ENCODE peak calls at places on chromosomes 2 and 18, in six cellular contexts. W, B, M, L, D and Z are unnamed samples.

GRCh38 chr18:8946046-8946838 is 156.3 kb upstream of the NDUFV2 start:
- DNase-seq in W (no peak), B (peak), M (no peak), L (no peak), D (peak), Z (no peak)

GRCh38 chr18:28729321-28729720 is 552.4 kb upstream of the CDH2 start:
- DNase-seq in W (no peak), B (no peak), M (no peak), L (no peak), D (no peak), Z (no peak)

GRCh38 chr18:56289381-56289780 is 349.0 kb downstream of the TXNL1 start:
- DNase-seq in W (no peak), B (no peak), M (no peak), L (no peak), D (no peak), Z (no peak)

GRCh38 chr2:73156539-73157124 is 43.9 kb upstream of the RAB11FIP5 start:
- DNase-seq in W (peak), B (peak), M (no peak), L (peak), D (no peak), Z (peak)

GRCh38 chr18:60069145-60069544 is 169.3 kb downstream of the PMAIP1 start:
- DNase-seq in W (no peak), B (no peak), M (no peak), L (no peak), D (no peak), Z (no peak)

GRCh38 chr2:9800639-9800974 is 42.7 kb upstream of the TAF1B start:
- DNase-seq in W (no peak), B (peak), M (no peak), L (no peak), D (no peak), Z (no peak)

GRCh38 chr2:3674446-3674845 is 16.4 kb downstream of the ALLC start:
- DNase-seq in W (no peak), B (no peak), M (no peak), L (no peak), D (no peak), Z (no peak)

GRCh38 chr2:190318931-190319556 is 582 bp downstream of the HIBCH start:
- DNase-seq in W (no peak), B (no peak), M (no peak), L (peak), D (no peak), Z (no peak)

GRCh38 chr18:67358947-67359346 is 157.6 kb downstream of the DSEL start:
- DNase-seq in W (no peak), B (no peak), M (no peak), L (no peak), D (no peak), Z (no peak)

GRCh38 chr2:100178085-100178788 is 35.8 kb upstream of the AFF3 start:
- DNase-seq in W (peak), B (peak), M (no peak), L (peak), D (no peak), Z (peak)

GRCh38 chr2:73981081-73981968 is 3.4 kb upstream of the TET3 start:
- DNase-seq in W (peak), B (peak), M (no peak), L (peak), D (no peak), Z (peak)

GRCh38 chr2:238420878-238421694 is 5.6 kb upstream of the ASB1 start:
- DNase-seq in W (no peak), B (no peak), M (no peak), L (no peak), D (no peak), Z (peak)

GRCh38 chr18:48939368-48940097 is 11.2 kb downstream of the SMAD7 start:
- DNase-seq in W (no peak), B (no peak), M (no peak), L (peak), D (no peak), Z (no peak)
- H3K4me3 ChIP-seq in W (no peak), B (peak), M (peak), L (no peak), D (peak), Z (no peak)

GRCh38 chr2:221463235-221463896 is 108.7 kb downstream of the EPHA4 start:
- DNase-seq in W (no peak), B (no peak), M (no peak), L (no peak), D (no peak), Z (no peak)
- H3K4me3 ChIP-seq in W (no peak), B (no peak), M (no peak), L (no peak), D (no peak), Z (no peak)

GRCh38 chr18:33440384-33441043 is at the start of gene CCDC178:
- DNase-seq in W (no peak), B (peak), M (no peak), L (peak), D (no peak), Z (peak)
- H3K4me3 ChIP-seq in W (peak), B (peak), M (peak), L (peak), D (peak), Z (peak)

DNA sequence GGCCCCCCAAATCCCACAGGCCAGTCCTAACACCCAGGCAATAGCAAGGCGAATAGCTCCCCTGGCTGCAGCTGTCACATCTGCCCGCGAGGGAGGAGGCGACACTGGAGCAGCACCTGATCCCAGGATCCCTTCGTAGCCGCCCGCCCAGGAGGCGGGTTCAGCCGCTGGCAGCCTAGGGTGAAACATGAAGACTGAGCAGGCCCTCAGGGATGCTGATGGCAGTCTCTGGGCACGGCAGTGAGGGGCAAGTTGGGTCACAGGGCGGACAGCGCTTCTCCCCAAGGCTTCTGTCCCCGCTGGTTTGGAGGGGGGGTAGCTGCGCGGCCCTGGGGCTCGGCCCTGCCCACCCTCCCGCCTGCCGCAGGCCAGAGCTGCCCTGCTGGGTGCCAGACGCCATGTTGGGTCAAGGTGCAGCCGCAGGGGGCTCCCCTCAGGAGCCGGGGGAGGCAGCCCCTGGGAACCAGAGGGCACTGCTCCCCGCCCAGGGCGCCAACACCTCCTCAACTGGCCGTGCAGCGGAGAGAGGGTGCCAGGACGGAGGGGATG is 1.9 kb downstream of the DNMT3A start:
- DNase-seq in W (peak), B (no peak), M (no peak), L (peak), D (no peak), Z (peak)
- H3K4me3 ChIP-seq in W (peak), B (peak), M (peak), L (peak), D (peak), Z (peak)

GRCh38 chr2:96837575-96837974 is 6.2 kb downstream of the ANKRD23 start:
- DNase-seq in W (no peak), B (no peak), M (no peak), L (no peak), D (no peak), Z (no peak)

GRCh38 chr2:96839288-96839874 is 4.4 kb downstream of the ANKRD23 start:
- DNase-seq in W (no peak), B (no peak), M (no peak), L (peak), D (no peak), Z (no peak)

GRCh38 chr2:96835830-96836229 is 8.0 kb downstream of the ANKRD23 start:
- DNase-seq in W (no peak), B (no peak), M (no peak), L (no peak), D (no peak), Z (no peak)

GRCh38 chr2:96839875-96840850 is 3.7 kb downstream of the ANKRD23 start:
- DNase-seq in W (no peak), B (no peak), M (no peak), L (no peak), D (no peak), Z (no peak)

DNA sequence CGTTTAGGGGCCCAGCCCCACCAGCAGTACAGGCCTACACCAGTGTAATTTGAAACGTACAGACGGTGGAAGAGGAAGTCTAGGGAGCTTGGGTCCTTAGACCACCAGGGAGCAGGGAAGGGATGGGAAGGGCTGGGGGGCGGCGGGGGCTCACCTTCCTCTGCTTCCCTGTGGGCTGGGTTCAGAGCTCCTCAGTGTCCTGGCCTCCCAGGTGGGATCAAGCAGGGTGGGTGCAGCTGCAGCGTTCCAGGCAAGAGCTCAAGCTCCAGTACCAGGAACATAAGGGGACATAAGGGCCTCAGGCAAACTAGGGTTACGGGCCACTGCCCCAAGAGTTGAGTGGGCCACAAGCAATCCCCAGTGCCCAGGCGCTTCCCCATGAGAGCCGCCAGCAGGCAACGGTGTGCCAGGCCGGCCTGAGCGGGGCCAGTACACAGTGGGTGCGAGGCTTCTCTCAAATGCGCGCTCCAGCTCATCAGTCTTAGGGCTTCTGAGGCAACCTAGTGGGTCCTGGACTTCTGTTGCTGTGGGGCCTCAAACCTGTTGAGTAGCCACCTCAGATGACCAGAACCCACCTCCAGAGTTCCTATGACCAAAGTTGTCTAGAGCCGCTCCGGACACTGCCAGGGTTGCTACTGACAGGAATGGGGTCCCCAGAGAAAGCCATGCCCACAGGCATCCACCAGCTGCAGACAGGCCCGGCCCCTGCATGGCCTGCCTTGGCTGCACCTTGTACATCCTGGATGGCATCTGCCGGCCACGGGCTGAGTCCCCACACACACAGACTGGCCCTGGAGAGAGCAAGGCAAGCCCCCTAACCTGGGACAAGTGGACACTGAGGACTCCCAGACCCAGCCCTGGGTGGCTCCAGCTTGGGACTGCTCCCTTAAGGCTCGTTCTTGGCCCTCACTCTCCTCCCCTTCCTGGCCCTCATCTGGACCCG is 5.2 kb downstream of the ANKRD23 start:
- DNase-seq in W (no peak), B (no peak), M (no peak), L (no peak), D (no peak), Z (no peak)
- H3K4me3 ChIP-seq in W (no peak), B (no peak), M (no peak), L (no peak), D (no peak), Z (no peak)

GRCh38 chr2:143551946-143552655 is 422.9 kb downstream of the ARHGAP15 start:
- DNase-seq in W (no peak), B (no peak), M (no peak), L (no peak), D (no peak), Z (no peak)
- H3K4me3 ChIP-seq in W (no peak), B (no peak), M (no peak), L (no peak), D (no peak), Z (no peak)

GRCh38 chr2:105397025-105397722 is 1.7 kb downstream of the FHL2 start:
- DNase-seq in W (no peak), B (no peak), M (no peak), L (no peak), D (no peak), Z (no peak)

GRCh38 chr2:105396254-105397024 is 2.4 kb downstream of the FHL2 start:
- DNase-seq in W (peak), B (peak), M (no peak), L (no peak), D (peak), Z (peak)

GRCh38 chr2:105393373-105394055 is 5.3 kb downstream of the FHL2 start:
- DNase-seq in W (no peak), B (peak), M (no peak), L (no peak), D (no peak), Z (no peak)

GRCh38 chr2:105395691-105396090 is 3.2 kb downstream of the FHL2 start:
- DNase-seq in W (no peak), B (no peak), M (no peak), L (no peak), D (no peak), Z (no peak)

GRCh38 chr2:105394951-105395611 is 3.8 kb downstream of the FHL2 start:
- DNase-seq in W (peak), B (peak), M (no peak), L (no peak), D (no peak), Z (no peak)
- H3K4me3 ChIP-seq in W (peak), B (peak), M (no peak), L (no peak), D (peak), Z (no peak)

DNA sequence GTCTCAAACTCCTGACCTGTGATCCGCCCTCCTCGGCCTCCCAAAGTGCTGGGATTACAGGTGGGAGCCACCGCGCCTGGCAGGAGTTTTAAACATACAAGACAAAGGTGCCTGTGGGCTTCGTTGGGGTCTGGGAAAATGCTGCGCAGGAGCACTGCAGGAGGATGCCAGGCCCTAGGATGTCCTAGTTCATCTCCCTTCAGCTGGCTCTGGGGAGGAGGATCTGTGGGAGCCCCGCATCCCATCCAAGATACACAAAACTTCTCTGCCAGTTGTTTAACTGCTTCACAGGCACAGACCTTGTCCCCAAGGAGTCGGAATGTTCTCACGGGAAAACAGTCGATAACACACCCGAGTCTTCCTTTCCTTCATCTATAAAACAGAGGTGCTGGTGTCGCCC is 89.1 kb downstream of the POLR1A start:
- DNase-seq in W (no peak), B (no peak), M (no peak), L (no peak), D (no peak), Z (no peak)
- H3K4me3 ChIP-seq in W (no peak), B (no peak), M (no peak), L (no peak), D (no peak), Z (no peak)

GRCh38 chr2:176092270-176093144 is at the start of gene HOXD13:
- DNase-seq in W (no peak), B (no peak), M (no peak), L (no peak), D (no peak), Z (peak)
- H3K4me3 ChIP-seq in W (peak), B (no peak), M (peak), L (no peak), D (no peak), Z (peak)